ENCODE peak calls at places on chromosomes 2 and 18, in eight cellular contexts. One of them, this sample, is unnamed.

GRCh38 chr2:166926657-166927056 is 38.4 kb downstream of the XIRP2 start:
- DNase-seq in left ventricle myocardium inferior: no peak
- DNase-seq in A549: no peak
- DNase-seq in fibroblast of lung: no peak
- DNase-seq in Karpas-422: no peak
- DNase-seq in endodermal cell: no peak
- DNase-seq in neural progenitor cell: no peak
- DNase-seq in K562: no peak
- DNase-seq in this sample: no peak

GRCh38 chr2:100073110-100073509 is 69.3 kb downstream of the AFF3 start:
- DNase-seq in endodermal cell: no peak
- DNase-seq in fibroblast of lung: no peak
- DNase-seq in A549: no peak
- DNase-seq in K562: no peak
- DNase-seq in neural progenitor cell: no peak
- DNase-seq in left ventricle myocardium inferior: peak
- DNase-seq in Karpas-422: no peak
- DNase-seq in this sample: no peak

GRCh38 chr2:120401275-120402069 is 55.5 kb downstream of the INHBB start:
- DNase-seq in Karpas-422: no peak
- DNase-seq in A549: no peak
- DNase-seq in endodermal cell: peak
- DNase-seq in fibroblast of lung: no peak
- DNase-seq in neural progenitor cell: peak
- DNase-seq in K562: no peak
- DNase-seq in left ventricle myocardium inferior: no peak
- DNase-seq in this sample: peak

GRCh38 chr2:8328189-8328588 is 353.7 kb upstream of the ID2 start:
- DNase-seq in left ventricle myocardium inferior: no peak
- DNase-seq in endodermal cell: peak
- DNase-seq in fibroblast of lung: no peak
- DNase-seq in neural progenitor cell: no peak
- DNase-seq in A549: no peak
- DNase-seq in Karpas-422: no peak
- DNase-seq in K562: no peak
- DNase-seq in this sample: no peak

GRCh38 chr18:28650860-28651259 is 473.9 kb upstream of the CDH2 start:
- DNase-seq in Karpas-422: no peak
- DNase-seq in fibroblast of lung: peak
- DNase-seq in left ventricle myocardium inferior: no peak
- DNase-seq in endodermal cell: no peak
- DNase-seq in A549: no peak
- DNase-seq in K562: no peak
- DNase-seq in neural progenitor cell: no peak
- DNase-seq in this sample: no peak

GRCh38 chr2:152755029-152755428 is 36.6 kb downstream of the ARL6IP6 start:
- DNase-seq in left ventricle myocardium inferior: no peak
- DNase-seq in fibroblast of lung: no peak
- DNase-seq in K562: no peak
- DNase-seq in endodermal cell: peak
- DNase-seq in neural progenitor cell: peak
- DNase-seq in Karpas-422: no peak
- DNase-seq in A549: no peak
- DNase-seq in this sample: no peak

GRCh38 chr2:152497481-152498052 is 162.6 kb downstream of the FMNL2 start:
- DNase-seq in endodermal cell: no peak
- DNase-seq in K562: peak
- DNase-seq in fibroblast of lung: peak
- DNase-seq in left ventricle myocardium inferior: no peak
- DNase-seq in Karpas-422: no peak
- DNase-seq in neural progenitor cell: no peak
- DNase-seq in A549: no peak
- DNase-seq in this sample: no peak

GRCh38 chr2:35220471-35220870 is 1135.1 kb upstream of the CRIM1 start:
- DNase-seq in endodermal cell: no peak
- DNase-seq in Karpas-422: no peak
- DNase-seq in fibroblast of lung: peak
- DNase-seq in neural progenitor cell: no peak
- DNase-seq in K562: no peak
- DNase-seq in A549: no peak
- DNase-seq in left ventricle myocardium inferior: no peak
- DNase-seq in this sample: no peak

GRCh38 chr2:64692401-64692800 is 38.7 kb upstream of the SERTAD2 start:
- DNase-seq in left ventricle myocardium inferior: no peak
- DNase-seq in neural progenitor cell: no peak
- DNase-seq in endodermal cell: no peak
- DNase-seq in Karpas-422: no peak
- DNase-seq in K562: no peak
- DNase-seq in A549: no peak
- DNase-seq in fibroblast of lung: peak
- DNase-seq in this sample: no peak

GRCh38 chr2:200079356-200079755 is 124.0 kb downstream of the MAIP1 start:
- DNase-seq in fibroblast of lung: no peak
- DNase-seq in K562: no peak
- DNase-seq in endodermal cell: no peak
- DNase-seq in Karpas-422: no peak
- DNase-seq in A549: no peak
- DNase-seq in neural progenitor cell: no peak
- DNase-seq in left ventricle myocardium inferior: no peak
- DNase-seq in this sample: no peak

GRCh38 chr18:42183746-42184145 is 228.7 kb downstream of the PIK3C3 start:
- DNase-seq in A549: peak
- DNase-seq in K562: no peak
- DNase-seq in endodermal cell: no peak
- DNase-seq in neural progenitor cell: no peak
- DNase-seq in fibroblast of lung: peak
- DNase-seq in Karpas-422: no peak
- DNase-seq in left ventricle myocardium inferior: no peak
- DNase-seq in this sample: no peak

GRCh38 chr2:156083707-156084494 is 248.6 kb downstream of the NR4A2 start:
- DNase-seq in left ventricle myocardium inferior: no peak
- DNase-seq in A549: no peak
- DNase-seq in Karpas-422: no peak
- DNase-seq in endodermal cell: peak
- DNase-seq in fibroblast of lung: peak
- DNase-seq in neural progenitor cell: no peak
- DNase-seq in K562: no peak
- DNase-seq in this sample: no peak

GRCh38 chr2:227163445-227163997 is 484 bp downstream of the COL4A4 start:
- DNase-seq in A549: peak
- DNase-seq in Karpas-422: no peak
- DNase-seq in endodermal cell: peak
- DNase-seq in fibroblast of lung: no peak
- DNase-seq in left ventricle myocardium inferior: no peak
- DNase-seq in K562: no peak
- DNase-seq in neural progenitor cell: peak
- DNase-seq in this sample: no peak

GRCh38 chr2:172066394-172066863 is 18.9 kb upstream of the DLX1 start:
- DNase-seq in left ventricle myocardium inferior: no peak
- DNase-seq in endodermal cell: no peak
- DNase-seq in A549: no peak
- DNase-seq in fibroblast of lung: no peak
- DNase-seq in K562: no peak
- DNase-seq in Karpas-422: no peak
- DNase-seq in neural progenitor cell: no peak
- DNase-seq in this sample: no peak

GRCh38 chr2:160984426-160985077 is 175.7 kb upstream of the TANK start:
- DNase-seq in A549: no peak
- DNase-seq in neural progenitor cell: no peak
- DNase-seq in endodermal cell: no peak
- DNase-seq in fibroblast of lung: peak
- DNase-seq in K562: no peak
- DNase-seq in Karpas-422: peak
- DNase-seq in left ventricle myocardium inferior: peak
- DNase-seq in this sample: no peak

GRCh38 chr2:233938676-233939370 is 21.6 kb downstream of the TRPM8 start:
- DNase-seq in left ventricle myocardium inferior: no peak
- DNase-seq in endodermal cell: no peak
- DNase-seq in K562: no peak
- DNase-seq in A549: no peak
- DNase-seq in Karpas-422: no peak
- DNase-seq in fibroblast of lung: no peak
- DNase-seq in neural progenitor cell: no peak
- DNase-seq in this sample: no peak

GRCh38 chr2:26072925-26073768 is 39.3 kb downstream of the RAB10 start:
- DNase-seq in fibroblast of lung: no peak
- DNase-seq in neural progenitor cell: peak
- DNase-seq in left ventricle myocardium inferior: no peak
- DNase-seq in Karpas-422: no peak
- DNase-seq in endodermal cell: peak
- DNase-seq in K562: peak
- DNase-seq in A549: no peak
- DNase-seq in this sample: no peak

GRCh38 chr2:200239216-200239615 is 67.3 kb upstream of the SPATS2L start:
- DNase-seq in A549: no peak
- DNase-seq in K562: no peak
- DNase-seq in neural progenitor cell: no peak
- DNase-seq in fibroblast of lung: peak
- DNase-seq in Karpas-422: no peak
- DNase-seq in endodermal cell: no peak
- DNase-seq in left ventricle myocardium inferior: no peak
- DNase-seq in this sample: no peak

GRCh38 chr18:64318547-64318946 is 169.7 kb upstream of the LINC00305 start:
- DNase-seq in fibroblast of lung: no peak
- DNase-seq in left ventricle myocardium inferior: no peak
- DNase-seq in K562: no peak
- DNase-seq in neural progenitor cell: no peak
- DNase-seq in Karpas-422: no peak
- DNase-seq in A549: no peak
- DNase-seq in endodermal cell: no peak
- DNase-seq in this sample: no peak

DNA sequence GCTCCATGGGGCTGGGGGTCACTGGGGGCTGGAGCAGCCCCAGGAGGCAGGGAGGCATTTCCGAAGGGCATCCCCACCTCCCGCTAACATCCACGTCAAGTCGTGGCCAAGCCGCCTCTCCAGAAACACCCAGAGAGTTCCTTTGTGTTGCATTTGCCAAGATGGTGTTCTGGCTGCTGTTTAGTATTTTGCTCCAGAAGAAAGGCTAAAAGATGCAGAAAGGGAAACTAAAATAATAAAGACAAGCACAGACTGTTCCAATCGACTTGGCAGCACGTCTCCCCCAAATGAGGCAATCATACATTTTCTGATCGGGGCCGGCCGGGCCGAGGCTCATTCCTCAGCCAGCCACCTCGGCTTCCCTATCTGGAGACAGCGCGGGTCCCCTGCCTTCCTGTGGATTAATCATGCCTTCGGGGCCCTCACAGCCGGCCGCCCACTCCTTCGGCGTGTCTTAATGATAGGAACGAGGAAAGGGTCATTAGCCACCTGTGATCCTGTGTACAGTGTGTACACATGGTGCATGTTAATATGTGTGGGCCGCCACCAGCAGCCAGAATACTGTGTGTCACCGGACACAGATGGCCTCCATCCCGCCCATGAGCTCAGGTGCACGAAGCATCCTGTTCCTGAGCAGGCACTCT is 169.2 kb downstream of the KLHL29 start:
- DNase-seq in endodermal cell: no peak
- DNase-seq in Karpas-422: no peak
- DNase-seq in A549: no peak
- DNase-seq in K562: no peak
- DNase-seq in left ventricle myocardium inferior: peak
- DNase-seq in neural progenitor cell: no peak
- DNase-seq in fibroblast of lung: no peak
- DNase-seq in this sample: no peak
- H3K27ac ChIP-seq in endodermal cell: peak
- H3K27ac ChIP-seq in Karpas-422: no peak
- H3K27ac ChIP-seq in A549: no peak
- H3K27ac ChIP-seq in K562: no peak
- H3K27ac ChIP-seq in left ventricle myocardium inferior: peak
- H3K27ac ChIP-seq in neural progenitor cell: no peak
- H3K27ac ChIP-seq in fibroblast of lung: no peak
- H3K27ac ChIP-seq in this sample: peak

GRCh38 chr18:58009166-58009565 is 34.9 kb upstream of the NEDD4L start:
- DNase-seq in Karpas-422: no peak
- DNase-seq in fibroblast of lung: no peak
- DNase-seq in neural progenitor cell: no peak
- DNase-seq in K562: no peak
- DNase-seq in endodermal cell: no peak
- DNase-seq in A549: no peak
- DNase-seq in left ventricle myocardium inferior: no peak
- DNase-seq in this sample: no peak
- H3K27ac ChIP-seq in Karpas-422: no peak
- H3K27ac ChIP-seq in fibroblast of lung: no peak
- H3K27ac ChIP-seq in neural progenitor cell: no peak
- H3K27ac ChIP-seq in K562: no peak
- H3K27ac ChIP-seq in endodermal cell: no peak
- H3K27ac ChIP-seq in A549: peak
- H3K27ac ChIP-seq in left ventricle myocardium inferior: no peak
- H3K27ac ChIP-seq in this sample: no peak

DNA sequence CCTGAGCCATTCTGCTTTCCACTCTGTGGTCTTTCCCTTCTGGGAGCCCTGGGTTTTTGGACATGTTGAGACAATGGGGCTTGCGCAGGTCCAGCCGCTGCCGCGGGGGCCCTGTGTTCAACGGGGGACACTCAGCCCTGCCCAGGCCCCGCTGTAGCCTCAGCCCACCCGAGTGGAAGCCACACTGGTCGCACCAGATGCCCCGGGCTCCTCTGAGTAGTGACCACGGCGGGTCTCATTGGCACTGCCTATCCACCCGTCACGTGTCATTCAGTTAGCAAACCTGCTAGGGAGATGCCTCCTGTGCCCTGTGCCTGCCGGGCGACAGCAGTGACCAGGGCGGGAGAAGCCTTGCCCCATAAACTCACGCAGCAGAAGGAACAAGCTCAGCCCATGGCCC is 19.1 kb downstream of the D2HGDH start:
- DNase-seq in A549: no peak
- DNase-seq in endodermal cell: no peak
- DNase-seq in neural progenitor cell: no peak
- DNase-seq in Karpas-422: no peak
- DNase-seq in fibroblast of lung: no peak
- DNase-seq in K562: no peak
- DNase-seq in left ventricle myocardium inferior: no peak
- DNase-seq in this sample: no peak
- H3K27ac ChIP-seq in A549: no peak
- H3K27ac ChIP-seq in endodermal cell: no peak
- H3K27ac ChIP-seq in neural progenitor cell: no peak
- H3K27ac ChIP-seq in Karpas-422: no peak
- H3K27ac ChIP-seq in fibroblast of lung: no peak
- H3K27ac ChIP-seq in K562: no peak
- H3K27ac ChIP-seq in left ventricle myocardium inferior: no peak
- H3K27ac ChIP-seq in this sample: no peak

DNA sequence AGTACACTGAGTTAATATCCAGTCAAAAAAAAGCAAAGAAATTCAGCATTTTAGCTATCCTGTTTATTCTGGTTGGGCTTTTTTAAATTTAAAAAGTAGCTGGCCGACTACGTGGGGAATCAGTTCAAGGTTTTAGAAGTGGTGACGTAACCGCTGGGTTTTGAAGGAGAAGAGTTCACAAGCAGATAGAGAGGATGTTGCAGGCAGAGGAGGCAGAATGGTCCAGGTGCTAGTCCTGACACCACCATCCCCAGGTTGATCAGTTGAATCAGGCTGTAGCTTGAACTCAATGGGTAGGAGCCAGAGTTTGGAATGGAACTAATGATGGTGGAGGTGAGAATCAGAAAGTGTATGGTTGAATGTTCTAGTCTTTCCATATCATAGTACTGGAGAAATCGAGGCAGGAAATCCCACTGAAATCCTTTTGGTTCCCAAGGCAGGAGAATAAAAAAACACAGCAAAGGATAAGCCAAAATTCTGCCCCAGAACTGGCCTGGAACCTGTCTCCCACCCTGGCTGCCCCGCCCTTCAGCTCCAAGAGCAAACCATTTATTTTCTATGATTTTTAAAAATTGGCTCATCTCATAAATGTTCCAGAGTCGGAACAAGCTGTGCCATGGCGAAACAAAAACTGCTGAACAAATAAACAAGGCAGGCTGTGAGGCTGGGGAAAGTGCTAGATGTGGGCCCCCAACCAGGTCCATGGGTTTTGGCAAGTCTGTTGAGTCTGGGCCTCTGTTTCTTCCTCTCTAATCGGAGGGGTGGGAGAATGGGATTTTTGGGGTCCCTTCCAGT is 44.0 kb downstream of the SLC4A1AP start:
- DNase-seq in fibroblast of lung: no peak
- DNase-seq in endodermal cell: no peak
- DNase-seq in neural progenitor cell: no peak
- DNase-seq in left ventricle myocardium inferior: no peak
- DNase-seq in A549: no peak
- DNase-seq in K562: no peak
- DNase-seq in Karpas-422: no peak
- DNase-seq in this sample: no peak
- H3K27ac ChIP-seq in fibroblast of lung: no peak
- H3K27ac ChIP-seq in endodermal cell: no peak
- H3K27ac ChIP-seq in neural progenitor cell: no peak
- H3K27ac ChIP-seq in left ventricle myocardium inferior: peak
- H3K27ac ChIP-seq in A549: peak
- H3K27ac ChIP-seq in K562: no peak
- H3K27ac ChIP-seq in Karpas-422: no peak
- H3K27ac ChIP-seq in this sample: peak

This sample was measured in coronary artery.